ENCODE peak calls at places on chromosomes 5 and 9, in six cellular contexts. One of them, this sample, is unnamed.

GRCh38 chr5:37871023-37871815 is 31.4 kb upstream of the GDNF start:
- DNase-seq in A549: no peak
- DNase-seq in mucosa of descending colon: no peak
- DNase-seq in brain microvascular endothelial cell: no peak
- DNase-seq in fibroblast of the aortic adventitia: peak
- DNase-seq in cardiac fibroblast: peak
- DNase-seq in this sample: no peak

GRCh38 chr9:118871531-118871930 is 497.7 kb downstream of the BRINP1 start:
- DNase-seq in brain microvascular endothelial cell: no peak
- DNase-seq in fibroblast of the aortic adventitia: no peak
- DNase-seq in A549: no peak
- DNase-seq in cardiac fibroblast: no peak
- DNase-seq in mucosa of descending colon: no peak
- DNase-seq in this sample: no peak

GRCh38 chr5:149737355-149737754 is 7.2 kb downstream of the PPARGC1B start:
- DNase-seq in fibroblast of the aortic adventitia: no peak
- DNase-seq in brain microvascular endothelial cell: no peak
- DNase-seq in A549: no peak
- DNase-seq in mucosa of descending colon: no peak
- DNase-seq in cardiac fibroblast: no peak
- DNase-seq in this sample: no peak

GRCh38 chr9:97911528-97911927 is 10.8 kb downstream of the TRMO start:
- DNase-seq in mucosa of descending colon: no peak
- DNase-seq in cardiac fibroblast: no peak
- DNase-seq in A549: no peak
- DNase-seq in fibroblast of the aortic adventitia: no peak
- DNase-seq in brain microvascular endothelial cell: no peak
- DNase-seq in this sample: no peak

GRCh38 chr5:38856660-38857059 is 10.8 kb downstream of the OSMR start:
- DNase-seq in mucosa of descending colon: no peak
- DNase-seq in A549: no peak
- DNase-seq in fibroblast of the aortic adventitia: no peak
- DNase-seq in brain microvascular endothelial cell: no peak
- DNase-seq in cardiac fibroblast: no peak
- DNase-seq in this sample: no peak

GRCh38 chr5:57422341-57422740 is 60.3 kb downstream of the ACTBL2 start:
- DNase-seq in brain microvascular endothelial cell: no peak
- DNase-seq in fibroblast of the aortic adventitia: no peak
- DNase-seq in cardiac fibroblast: no peak
- DNase-seq in mucosa of descending colon: no peak
- DNase-seq in A549: no peak
- DNase-seq in this sample: no peak

GRCh38 chr9:37239224-37239859 is 119.0 kb downstream of the ZCCHC7 start:
- DNase-seq in A549: no peak
- DNase-seq in fibroblast of the aortic adventitia: no peak
- DNase-seq in cardiac fibroblast: no peak
- DNase-seq in brain microvascular endothelial cell: no peak
- DNase-seq in mucosa of descending colon: no peak
- DNase-seq in this sample: no peak

GRCh38 chr9:97934321-97935115 is 3.5 kb downstream of the HEMGN start:
- DNase-seq in brain microvascular endothelial cell: no peak
- DNase-seq in fibroblast of the aortic adventitia: no peak
- DNase-seq in A549: no peak
- DNase-seq in cardiac fibroblast: no peak
- DNase-seq in mucosa of descending colon: no peak
- DNase-seq in this sample: no peak

GRCh38 chr5:110768138-110768845 is 29.5 kb downstream of the SLC25A46 start:
- DNase-seq in brain microvascular endothelial cell: peak
- DNase-seq in mucosa of descending colon: no peak
- DNase-seq in fibroblast of the aortic adventitia: peak
- DNase-seq in A549: no peak
- DNase-seq in cardiac fibroblast: peak
- DNase-seq in this sample: peak

GRCh38 chr5:120692346-120692745 is 228.2 kb downstream of the PRR16 start:
- DNase-seq in brain microvascular endothelial cell: no peak
- DNase-seq in A549: no peak
- DNase-seq in fibroblast of the aortic adventitia: no peak
- DNase-seq in cardiac fibroblast: no peak
- DNase-seq in mucosa of descending colon: no peak
- DNase-seq in this sample: no peak

GRCh38 chr9:92626484-92626883 is 43.4 kb downstream of the IPPK start:
- DNase-seq in cardiac fibroblast: no peak
- DNase-seq in A549: no peak
- DNase-seq in mucosa of descending colon: no peak
- DNase-seq in fibroblast of the aortic adventitia: no peak
- DNase-seq in brain microvascular endothelial cell: no peak
- DNase-seq in this sample: no peak

GRCh38 chr9:124347206-124347967 is 67.9 kb downstream of the PSMB7 start:
- DNase-seq in mucosa of descending colon: no peak
- DNase-seq in A549: no peak
- DNase-seq in cardiac fibroblast: no peak
- DNase-seq in brain microvascular endothelial cell: no peak
- DNase-seq in fibroblast of the aortic adventitia: no peak
- DNase-seq in this sample: no peak

GRCh38 chr5:72366324-72366976 is 46.3 kb downstream of the PTCD2 start:
- DNase-seq in fibroblast of the aortic adventitia: peak
- DNase-seq in cardiac fibroblast: peak
- DNase-seq in A549: peak
- DNase-seq in mucosa of descending colon: peak
- DNase-seq in brain microvascular endothelial cell: peak
- DNase-seq in this sample: no peak

GRCh38 chr5:1748845-1749244 is 50.8 kb downstream of the MRPL36 start:
- DNase-seq in fibroblast of the aortic adventitia: no peak
- DNase-seq in cardiac fibroblast: no peak
- DNase-seq in mucosa of descending colon: no peak
- DNase-seq in A549: no peak
- DNase-seq in brain microvascular endothelial cell: no peak
- DNase-seq in this sample: no peak

GRCh38 chr5:169139381-169140125 is 161.4 kb downstream of the SLIT3 start:
- DNase-seq in A549: peak
- DNase-seq in brain microvascular endothelial cell: no peak
- DNase-seq in cardiac fibroblast: no peak
- DNase-seq in fibroblast of the aortic adventitia: peak
- DNase-seq in mucosa of descending colon: peak
- DNase-seq in this sample: no peak

GRCh38 chr9:29830815-29831214 is 2257.5 kb upstream of the C9orf72 start:
- DNase-seq in A549: peak
- DNase-seq in mucosa of descending colon: peak
- DNase-seq in fibroblast of the aortic adventitia: no peak
- DNase-seq in cardiac fibroblast: peak
- DNase-seq in brain microvascular endothelial cell: peak
- DNase-seq in this sample: no peak

GRCh38 chr9:79572032-79572890 is 496 bp downstream of the TLE4 start:
- DNase-seq in mucosa of descending colon: peak
- DNase-seq in A549: peak
- DNase-seq in cardiac fibroblast: peak
- DNase-seq in brain microvascular endothelial cell: peak
- DNase-seq in fibroblast of the aortic adventitia: peak
- DNase-seq in this sample: no peak

GRCh38 chr5:130386155-130386554 is 481.9 kb downstream of the CHSY3 start:
- DNase-seq in fibroblast of the aortic adventitia: peak
- DNase-seq in brain microvascular endothelial cell: no peak
- DNase-seq in A549: no peak
- DNase-seq in mucosa of descending colon: no peak
- DNase-seq in cardiac fibroblast: peak
- DNase-seq in this sample: no peak

GRCh38 chr9:98860871-98861293 is 53.4 kb downstream of the GALNT12 start:
- DNase-seq in mucosa of descending colon: peak
- DNase-seq in cardiac fibroblast: peak
- DNase-seq in A549: peak
- DNase-seq in brain microvascular endothelial cell: peak
- DNase-seq in fibroblast of the aortic adventitia: peak
- DNase-seq in this sample: peak

GRCh38 chr5:107361945-107362344 is 308.8 kb downstream of the EFNA5 start:
- DNase-seq in A549: peak
- DNase-seq in cardiac fibroblast: peak
- DNase-seq in brain microvascular endothelial cell: no peak
- DNase-seq in fibroblast of the aortic adventitia: peak
- DNase-seq in mucosa of descending colon: peak
- DNase-seq in this sample: peak

GRCh38 chr5:145854651-145855258 is 18.1 kb downstream of the GRXCR2 start:
- DNase-seq in brain microvascular endothelial cell: peak
- DNase-seq in mucosa of descending colon: peak
- DNase-seq in cardiac fibroblast: peak
- DNase-seq in A549: peak
- DNase-seq in fibroblast of the aortic adventitia: peak
- DNase-seq in this sample: no peak

GRCh38 chr9:113178087-113178486 is 27.3 kb downstream of the SLC31A2 start:
- DNase-seq in cardiac fibroblast: peak
- DNase-seq in brain microvascular endothelial cell: peak
- DNase-seq in A549: no peak
- DNase-seq in mucosa of descending colon: no peak
- DNase-seq in fibroblast of the aortic adventitia: peak
- DNase-seq in this sample: no peak

GRCh38 chr5:1228121-1228520 is 2.9 kb downstream of the SLC6A18 start:
- DNase-seq in cardiac fibroblast: no peak
- DNase-seq in A549: no peak
- DNase-seq in fibroblast of the aortic adventitia: no peak
- DNase-seq in brain microvascular endothelial cell: no peak
- DNase-seq in mucosa of descending colon: no peak
- DNase-seq in this sample: no peak

GRCh38 chr9:114100536-114100935 is 1.4 kb upstream of the KIF12 start:
- DNase-seq in mucosa of descending colon: no peak
- DNase-seq in brain microvascular endothelial cell: no peak
- DNase-seq in cardiac fibroblast: no peak
- DNase-seq in fibroblast of the aortic adventitia: no peak
- DNase-seq in A549: no peak
- DNase-seq in this sample: no peak

GRCh38 chr5:168172718-168173045 is 118.8 kb upstream of the WWC1 start:
- DNase-seq in cardiac fibroblast: no peak
- DNase-seq in A549: no peak
- DNase-seq in brain microvascular endothelial cell: no peak
- DNase-seq in fibroblast of the aortic adventitia: no peak
- DNase-seq in mucosa of descending colon: no peak
- DNase-seq in this sample: no peak

GRCh38 chr9:98357921-98358535 is 102.6 kb upstream of the TBC1D2 start:
- DNase-seq in cardiac fibroblast: peak
- DNase-seq in mucosa of descending colon: no peak
- DNase-seq in fibroblast of the aortic adventitia: peak
- DNase-seq in A549: peak
- DNase-seq in brain microvascular endothelial cell: peak
- DNase-seq in this sample: no peak

GRCh38 chr5:159975462-159976019 is 33.4 kb upstream of the TTC1 start:
- DNase-seq in fibroblast of the aortic adventitia: peak
- DNase-seq in mucosa of descending colon: peak
- DNase-seq in cardiac fibroblast: peak
- DNase-seq in A549: peak
- DNase-seq in brain microvascular endothelial cell: peak
- DNase-seq in this sample: peak

GRCh38 chr5:68460147-68460760 is 244.7 kb downstream of the PIK3R1 start:
- DNase-seq in fibroblast of the aortic adventitia: peak
- DNase-seq in cardiac fibroblast: peak
- DNase-seq in A549: peak
- DNase-seq in brain microvascular endothelial cell: peak
- DNase-seq in mucosa of descending colon: peak
- DNase-seq in this sample: no peak

DNA sequence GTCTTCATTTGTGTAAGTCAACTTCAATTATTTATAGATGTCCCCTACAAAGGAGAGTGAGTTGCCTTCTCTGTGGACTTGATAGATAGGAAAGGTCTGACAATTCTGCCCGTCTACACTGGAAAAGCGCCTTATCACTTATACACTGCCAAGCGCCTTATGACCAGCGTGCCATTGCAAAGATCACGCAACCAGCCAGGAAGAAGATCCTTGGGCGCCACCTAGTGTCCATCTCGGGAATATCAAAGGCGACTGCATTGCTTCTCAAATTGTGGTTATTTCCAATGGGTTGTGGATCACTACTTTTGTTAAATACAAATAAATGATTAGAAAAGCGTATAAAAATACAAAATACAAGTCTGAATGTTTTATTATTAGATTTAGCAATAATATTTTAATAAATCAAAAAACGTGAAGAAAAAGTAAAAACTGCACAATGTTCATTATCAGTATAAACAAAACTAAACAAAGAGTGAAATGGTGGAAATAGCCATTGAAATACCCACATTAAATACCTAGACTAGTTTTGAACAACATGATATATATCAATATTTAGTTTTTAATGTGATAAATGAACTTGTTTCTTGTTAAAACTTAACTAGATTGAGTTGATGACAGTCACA is 27.8 kb downstream of the SUB1 start:
- DNase-seq in cardiac fibroblast: peak
- DNase-seq in fibroblast of the aortic adventitia: peak
- DNase-seq in mucosa of descending colon: peak
- DNase-seq in A549: peak
- DNase-seq in brain microvascular endothelial cell: peak
- DNase-seq in this sample: peak
- TF ChIP-seq CTCF in cardiac fibroblast: peak
- TF ChIP-seq CTCF in fibroblast of the aortic adventitia: peak
- TF ChIP-seq CTCF in mucosa of descending colon: peak
- TF ChIP-seq CTCF in A549: peak
- TF ChIP-seq CTCF in brain microvascular endothelial cell: peak
- TF ChIP-seq CTCF in this sample: peak

DNA sequence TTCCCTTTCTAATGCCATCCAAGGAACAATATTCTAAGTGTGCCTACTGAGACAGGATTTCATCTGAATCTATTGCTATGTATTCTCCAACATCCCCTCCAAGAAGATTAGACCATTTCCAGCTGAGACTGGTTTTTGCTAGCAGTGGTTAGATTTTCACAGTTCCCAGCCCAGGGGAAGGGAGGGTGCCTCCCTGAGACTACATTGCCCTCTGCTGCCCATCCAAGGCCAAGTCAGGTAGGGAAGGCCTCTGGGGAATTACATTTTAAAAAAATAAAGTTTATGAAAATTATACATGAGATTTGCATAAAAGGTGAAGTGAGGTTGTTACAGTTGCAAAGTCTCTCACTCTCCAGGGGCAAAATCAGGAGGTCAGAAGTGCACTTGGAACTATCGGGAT is 28.0 kb upstream of the SYK start:
- DNase-seq in brain microvascular endothelial cell: no peak
- DNase-seq in mucosa of descending colon: peak
- DNase-seq in cardiac fibroblast: no peak
- DNase-seq in fibroblast of the aortic adventitia: no peak
- DNase-seq in A549: no peak
- DNase-seq in this sample: no peak
- TF ChIP-seq CTCF in brain microvascular endothelial cell: peak
- TF ChIP-seq CTCF in mucosa of descending colon: peak
- TF ChIP-seq CTCF in cardiac fibroblast: no peak
- TF ChIP-seq CTCF in fibroblast of the aortic adventitia: peak
- TF ChIP-seq CTCF in A549: peak
- TF ChIP-seq CTCF in this sample: no peak

GRCh38 chr9:882416-882931 is 41.0 kb downstream of the DMRT1 start:
- DNase-seq in fibroblast of the aortic adventitia: no peak
- DNase-seq in mucosa of descending colon: no peak
- DNase-seq in A549: peak
- DNase-seq in cardiac fibroblast: no peak
- DNase-seq in brain microvascular endothelial cell: no peak
- DNase-seq in this sample: no peak
- TF ChIP-seq CTCF in fibroblast of the aortic adventitia: no peak
- TF ChIP-seq CTCF in mucosa of descending colon: no peak
- TF ChIP-seq CTCF in A549: no peak
- TF ChIP-seq CTCF in cardiac fibroblast: no peak
- TF ChIP-seq CTCF in brain microvascular endothelial cell: no peak
- TF ChIP-seq CTCF in this sample: no peak

DNA sequence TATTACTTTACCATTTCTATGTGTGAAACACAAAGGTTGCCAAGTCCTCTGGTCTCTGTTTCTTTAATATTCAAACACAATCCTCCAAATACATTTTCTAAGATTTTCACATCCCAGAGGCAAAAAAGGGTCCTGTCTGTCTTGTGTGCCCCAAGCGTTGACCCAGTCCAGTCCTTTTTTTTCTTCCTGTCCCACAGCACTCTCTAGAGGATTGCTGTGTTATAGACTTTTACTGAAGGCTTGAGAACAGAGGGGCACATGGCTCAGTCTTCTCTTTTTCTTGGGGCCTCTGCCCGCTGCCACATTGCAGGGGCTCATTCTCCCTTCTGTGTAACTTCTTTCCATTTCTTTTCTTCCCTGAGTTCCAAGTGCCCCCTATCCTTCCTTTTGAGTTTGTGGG is 78.6 kb upstream of the SLC28A3 start:
- DNase-seq in A549: no peak
- DNase-seq in brain microvascular endothelial cell: peak
- DNase-seq in mucosa of descending colon: no peak
- DNase-seq in fibroblast of the aortic adventitia: no peak
- DNase-seq in cardiac fibroblast: peak
- DNase-seq in this sample: no peak
- TF ChIP-seq CTCF in A549: no peak
- TF ChIP-seq CTCF in brain microvascular endothelial cell: peak
- TF ChIP-seq CTCF in mucosa of descending colon: no peak
- TF ChIP-seq CTCF in fibroblast of the aortic adventitia: no peak
- TF ChIP-seq CTCF in cardiac fibroblast: no peak
- TF ChIP-seq CTCF in this sample: no peak